ENCODE peak calls at places on chromosomes 1 and 21, in nine cellular contexts. One of them, this sample, is unnamed.

GRCh38 chr1:68116643-68117235 is 66.3 kb upstream of the DIRAS3 start:
- DNase-seq in colonic mucosa: peak
- DNase-seq in fibroblast of lung: peak
- DNase-seq in ascending aorta: peak
- DNase-seq in transverse colon: peak
- DNase-seq in body of pancreas: peak
- DNase-seq in mesendoderm: peak
- DNase-seq in hepatocyte: peak
- DNase-seq in CD8-positive, alpha-beta memory T cell: peak
- DNase-seq in this sample: peak

GRCh38 chr1:46394108-46394871 is at the start of gene FAAH:
- DNase-seq in ascending aorta: peak
- DNase-seq in colonic mucosa: peak
- DNase-seq in mesendoderm: peak
- DNase-seq in hepatocyte: peak
- DNase-seq in body of pancreas: peak
- DNase-seq in transverse colon: peak
- DNase-seq in fibroblast of lung: peak
- DNase-seq in CD8-positive, alpha-beta memory T cell: no peak
- DNase-seq in this sample: peak

GRCh38 chr1:204041232-204041767 is 31.6 kb upstream of the SOX13 start:
- DNase-seq in ascending aorta: peak
- DNase-seq in CD8-positive, alpha-beta memory T cell: no peak
- DNase-seq in mesendoderm: no peak
- DNase-seq in fibroblast of lung: peak
- DNase-seq in hepatocyte: no peak
- DNase-seq in transverse colon: no peak
- DNase-seq in colonic mucosa: no peak
- DNase-seq in body of pancreas: no peak
- DNase-seq in this sample: no peak

GRCh38 chr1:16145988-16146887 is 9.6 kb downstream of the EPHA2 start:
- DNase-seq in transverse colon: peak
- DNase-seq in ascending aorta: peak
- DNase-seq in fibroblast of lung: peak
- DNase-seq in colonic mucosa: peak
- DNase-seq in mesendoderm: peak
- DNase-seq in body of pancreas: peak
- DNase-seq in CD8-positive, alpha-beta memory T cell: no peak
- DNase-seq in hepatocyte: peak
- DNase-seq in this sample: peak

GRCh38 chr1:205545991-205546390 is 41.5 kb downstream of the CDK18 start:
- DNase-seq in CD8-positive, alpha-beta memory T cell: no peak
- DNase-seq in transverse colon: peak
- DNase-seq in mesendoderm: no peak
- DNase-seq in fibroblast of lung: no peak
- DNase-seq in body of pancreas: no peak
- DNase-seq in colonic mucosa: peak
- DNase-seq in hepatocyte: no peak
- DNase-seq in ascending aorta: peak
- DNase-seq in this sample: no peak

GRCh38 chr1:32197074-32197473 is 3.3 kb upstream of the CCDC28B start:
- DNase-seq in mesendoderm: no peak
- DNase-seq in colonic mucosa: no peak
- DNase-seq in fibroblast of lung: no peak
- DNase-seq in body of pancreas: no peak
- DNase-seq in hepatocyte: no peak
- DNase-seq in CD8-positive, alpha-beta memory T cell: no peak
- DNase-seq in transverse colon: no peak
- DNase-seq in ascending aorta: no peak
- DNase-seq in this sample: no peak

GRCh38 chr1:85464497-85465098 is 361 bp downstream of the DDAH1 start:
- DNase-seq in fibroblast of lung: peak
- DNase-seq in mesendoderm: peak
- DNase-seq in colonic mucosa: peak
- DNase-seq in CD8-positive, alpha-beta memory T cell: no peak
- DNase-seq in hepatocyte: peak
- DNase-seq in transverse colon: peak
- DNase-seq in body of pancreas: peak
- DNase-seq in ascending aorta: peak
- DNase-seq in this sample: peak

GRCh38 chr1:155938220-155938627 is 3.2 kb upstream of the RXFP4 start:
- DNase-seq in CD8-positive, alpha-beta memory T cell: no peak
- DNase-seq in body of pancreas: peak
- DNase-seq in ascending aorta: peak
- DNase-seq in mesendoderm: peak
- DNase-seq in hepatocyte: peak
- DNase-seq in colonic mucosa: peak
- DNase-seq in fibroblast of lung: peak
- DNase-seq in transverse colon: no peak
- DNase-seq in this sample: peak

DNA sequence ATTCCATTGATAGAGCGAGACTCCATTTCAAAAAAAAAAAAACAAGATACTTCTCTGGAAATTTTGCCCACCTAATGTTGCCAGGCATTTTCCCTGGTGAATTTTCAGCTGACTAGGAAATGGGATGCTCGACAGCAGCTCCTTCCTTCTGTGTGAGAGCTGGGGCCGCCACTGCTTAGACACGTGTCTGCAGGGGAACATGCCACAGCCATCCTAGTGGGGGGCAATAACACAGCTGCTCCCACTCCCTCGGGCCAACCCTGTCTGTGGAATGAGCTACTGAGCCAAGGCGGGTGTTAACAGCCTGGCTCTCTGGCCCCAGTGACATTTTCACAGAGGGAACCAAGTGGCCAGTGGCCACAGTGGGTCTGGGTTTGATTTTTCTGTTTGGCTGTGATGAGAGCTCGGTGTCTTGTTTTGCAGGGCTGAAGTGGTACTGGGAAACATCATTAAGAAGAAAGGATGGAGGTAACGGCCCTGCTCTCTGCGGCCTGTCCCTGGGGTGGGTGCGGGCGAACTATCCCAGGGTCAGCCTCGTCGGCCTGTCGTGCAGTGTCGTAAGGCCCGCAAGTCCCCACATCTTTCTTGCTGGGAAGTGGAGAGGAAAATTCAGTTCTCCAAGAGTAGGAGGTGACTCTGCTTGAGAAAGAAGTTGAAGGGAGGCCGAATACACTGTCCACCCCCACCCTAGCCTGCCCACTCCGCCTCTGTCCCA is 39.2 kb downstream of the KCNAB2 start:
- DNase-seq in hepatocyte: no peak
- DNase-seq in ascending aorta: no peak
- DNase-seq in body of pancreas: no peak
- DNase-seq in colonic mucosa: no peak
- DNase-seq in mesendoderm: no peak
- DNase-seq in fibroblast of lung: no peak
- DNase-seq in CD8-positive, alpha-beta memory T cell: no peak
- DNase-seq in transverse colon: no peak
- DNase-seq in this sample: no peak
- H3K27ac ChIP-seq in hepatocyte: no peak
- H3K27ac ChIP-seq in ascending aorta: no peak
- H3K27ac ChIP-seq in body of pancreas: no peak
- H3K27ac ChIP-seq in colonic mucosa: no peak
- H3K27ac ChIP-seq in mesendoderm: no peak
- H3K27ac ChIP-seq in fibroblast of lung: no peak
- H3K27ac ChIP-seq in CD8-positive, alpha-beta memory T cell: no peak
- H3K27ac ChIP-seq in transverse colon: no peak
- H3K27ac ChIP-seq in this sample: no peak

GRCh38 chr21:45841033-45841432 is 140.5 kb upstream of the COL6A1 start:
- DNase-seq in mesendoderm: no peak
- DNase-seq in body of pancreas: no peak
- DNase-seq in hepatocyte: no peak
- DNase-seq in transverse colon: no peak
- DNase-seq in CD8-positive, alpha-beta memory T cell: no peak
- DNase-seq in fibroblast of lung: no peak
- DNase-seq in colonic mucosa: no peak
- DNase-seq in ascending aorta: no peak
- DNase-seq in this sample: no peak

GRCh38 chr21:45844181-45844580 is 137.4 kb upstream of the COL6A1 start:
- DNase-seq in hepatocyte: no peak
- DNase-seq in body of pancreas: no peak
- DNase-seq in CD8-positive, alpha-beta memory T cell: no peak
- DNase-seq in transverse colon: no peak
- DNase-seq in fibroblast of lung: no peak
- DNase-seq in mesendoderm: no peak
- DNase-seq in colonic mucosa: no peak
- DNase-seq in ascending aorta: no peak
- DNase-seq in this sample: no peak

GRCh38 chr21:45845063-45845789 is 136.3 kb upstream of the COL6A1 start:
- DNase-seq in mesendoderm: no peak
- DNase-seq in body of pancreas: no peak
- DNase-seq in ascending aorta: no peak
- DNase-seq in colonic mucosa: no peak
- DNase-seq in hepatocyte: no peak
- DNase-seq in transverse colon: no peak
- DNase-seq in CD8-positive, alpha-beta memory T cell: no peak
- DNase-seq in fibroblast of lung: no peak
- DNase-seq in this sample: no peak

GRCh38 chr21:45845790-45846130 is 135.8 kb upstream of the COL6A1 start:
- DNase-seq in fibroblast of lung: no peak
- DNase-seq in transverse colon: no peak
- DNase-seq in mesendoderm: no peak
- DNase-seq in hepatocyte: no peak
- DNase-seq in ascending aorta: no peak
- DNase-seq in body of pancreas: no peak
- DNase-seq in CD8-positive, alpha-beta memory T cell: no peak
- DNase-seq in colonic mucosa: no peak
- DNase-seq in this sample: no peak

GRCh38 chr21:45843426-45843825 is 138.1 kb upstream of the COL6A1 start:
- DNase-seq in mesendoderm: no peak
- DNase-seq in body of pancreas: no peak
- DNase-seq in fibroblast of lung: no peak
- DNase-seq in CD8-positive, alpha-beta memory T cell: no peak
- DNase-seq in colonic mucosa: no peak
- DNase-seq in transverse colon: no peak
- DNase-seq in ascending aorta: no peak
- DNase-seq in hepatocyte: no peak
- DNase-seq in this sample: no peak
- H3K27ac ChIP-seq in mesendoderm: no peak
- H3K27ac ChIP-seq in body of pancreas: no peak
- H3K27ac ChIP-seq in fibroblast of lung: no peak
- H3K27ac ChIP-seq in CD8-positive, alpha-beta memory T cell: no peak
- H3K27ac ChIP-seq in colonic mucosa: no peak
- H3K27ac ChIP-seq in transverse colon: no peak
- H3K27ac ChIP-seq in ascending aorta: no peak
- H3K27ac ChIP-seq in hepatocyte: no peak
- H3K27ac ChIP-seq in this sample: no peak

GRCh38 chr1:177960939-177961622 is 8.8 kb downstream of the SEC16B start:
- DNase-seq in colonic mucosa: no peak
- DNase-seq in ascending aorta: no peak
- DNase-seq in CD8-positive, alpha-beta memory T cell: no peak
- DNase-seq in body of pancreas: no peak
- DNase-seq in fibroblast of lung: no peak
- DNase-seq in transverse colon: no peak
- DNase-seq in hepatocyte: no peak
- DNase-seq in mesendoderm: no peak
- DNase-seq in this sample: no peak

GRCh38 chr1:177954076-177954475 is 15.8 kb downstream of the SEC16B start:
- DNase-seq in body of pancreas: no peak
- DNase-seq in CD8-positive, alpha-beta memory T cell: no peak
- DNase-seq in colonic mucosa: no peak
- DNase-seq in ascending aorta: no peak
- DNase-seq in transverse colon: no peak
- DNase-seq in hepatocyte: no peak
- DNase-seq in mesendoderm: no peak
- DNase-seq in fibroblast of lung: no peak
- DNase-seq in this sample: no peak

GRCh38 chr1:177964336-177964735 is 5.5 kb downstream of the SEC16B start:
- DNase-seq in colonic mucosa: no peak
- DNase-seq in transverse colon: no peak
- DNase-seq in ascending aorta: no peak
- DNase-seq in body of pancreas: no peak
- DNase-seq in mesendoderm: peak
- DNase-seq in CD8-positive, alpha-beta memory T cell: no peak
- DNase-seq in hepatocyte: no peak
- DNase-seq in fibroblast of lung: no peak
- DNase-seq in this sample: no peak

GRCh38 chr1:177958092-177958491 is 11.8 kb downstream of the SEC16B start:
- DNase-seq in colonic mucosa: no peak
- DNase-seq in hepatocyte: no peak
- DNase-seq in mesendoderm: no peak
- DNase-seq in fibroblast of lung: no peak
- DNase-seq in body of pancreas: no peak
- DNase-seq in CD8-positive, alpha-beta memory T cell: no peak
- DNase-seq in transverse colon: no peak
- DNase-seq in ascending aorta: no peak
- DNase-seq in this sample: no peak

DNA sequence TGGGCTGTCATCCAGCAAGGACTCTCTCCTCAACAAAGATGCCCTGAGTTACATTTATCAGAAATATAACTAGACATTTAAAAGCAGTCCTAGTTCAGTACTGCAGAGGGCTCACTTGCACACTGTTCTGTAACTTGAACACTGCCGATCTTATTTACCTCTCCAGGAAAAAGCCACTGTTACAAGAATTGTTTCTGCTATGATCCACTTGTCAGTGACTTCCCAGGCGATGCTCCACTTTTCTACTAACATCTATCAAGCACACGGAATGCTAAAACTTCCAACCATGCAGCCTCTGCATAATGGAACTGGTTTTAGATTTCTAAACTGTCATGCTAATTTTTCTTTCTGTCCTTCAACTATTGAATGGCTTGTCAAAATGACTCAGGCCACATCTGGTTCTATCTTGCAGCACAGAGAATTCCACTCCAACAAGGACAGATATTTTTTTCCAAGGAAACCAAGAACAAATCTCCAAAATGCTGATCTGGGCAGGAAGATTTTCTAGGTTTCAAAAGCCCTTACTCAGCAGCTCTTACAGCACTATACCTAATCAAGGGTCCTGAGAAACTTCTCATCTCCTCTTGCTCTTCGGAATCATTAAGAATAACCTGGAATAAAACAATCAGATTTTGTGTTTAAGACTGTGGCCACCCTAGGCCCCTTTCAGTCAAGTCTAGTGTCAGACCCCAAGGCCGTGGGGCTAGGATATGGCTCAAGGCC is 9.9 kb downstream of the SEC16B start:
- DNase-seq in mesendoderm: peak
- DNase-seq in fibroblast of lung: peak
- DNase-seq in transverse colon: no peak
- DNase-seq in body of pancreas: no peak
- DNase-seq in CD8-positive, alpha-beta memory T cell: no peak
- DNase-seq in colonic mucosa: no peak
- DNase-seq in ascending aorta: no peak
- DNase-seq in hepatocyte: peak
- DNase-seq in this sample: no peak
- H3K27ac ChIP-seq in mesendoderm: no peak
- H3K27ac ChIP-seq in fibroblast of lung: no peak
- H3K27ac ChIP-seq in transverse colon: no peak
- H3K27ac ChIP-seq in body of pancreas: no peak
- H3K27ac ChIP-seq in CD8-positive, alpha-beta memory T cell: no peak
- H3K27ac ChIP-seq in colonic mucosa: no peak
- H3K27ac ChIP-seq in ascending aorta: no peak
- H3K27ac ChIP-seq in hepatocyte: no peak
- H3K27ac ChIP-seq in this sample: no peak

DNA sequence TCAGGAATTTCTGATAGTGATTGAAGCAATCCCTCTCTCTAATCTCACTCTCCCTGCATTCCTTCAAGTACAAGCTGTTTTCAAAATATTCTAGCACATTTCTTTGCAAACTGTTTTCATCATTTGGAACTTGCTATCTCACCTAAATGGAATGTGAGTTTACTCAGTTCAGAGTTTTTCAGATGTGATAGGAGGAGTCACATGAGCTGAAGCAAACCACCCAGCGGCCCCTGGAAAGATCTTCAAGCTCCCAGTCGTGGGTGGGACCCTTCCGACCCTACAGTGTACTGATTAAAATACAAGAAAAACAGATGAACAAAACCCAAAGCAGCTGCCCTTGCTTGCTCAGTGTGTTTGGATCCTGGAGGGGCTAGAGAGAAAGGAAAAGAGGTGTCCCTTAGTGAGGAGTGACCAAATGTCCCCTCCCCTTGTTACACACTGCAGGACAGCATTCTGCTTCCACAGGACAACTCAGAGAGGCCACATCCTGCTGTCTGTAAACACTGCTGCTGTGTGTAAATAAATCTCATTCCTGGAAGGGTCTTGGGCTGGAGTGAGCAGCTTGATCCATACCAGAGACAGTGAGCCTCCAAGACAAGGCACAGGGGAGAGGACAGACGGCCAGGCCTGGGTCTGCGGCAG is 229.0 kb downstream of the RHOU start:
- DNase-seq in body of pancreas: peak
- DNase-seq in CD8-positive, alpha-beta memory T cell: no peak
- DNase-seq in fibroblast of lung: peak
- DNase-seq in ascending aorta: peak
- DNase-seq in hepatocyte: peak
- DNase-seq in mesendoderm: peak
- DNase-seq in transverse colon: peak
- DNase-seq in colonic mucosa: no peak
- DNase-seq in this sample: no peak
- H3K27ac ChIP-seq in body of pancreas: peak
- H3K27ac ChIP-seq in CD8-positive, alpha-beta memory T cell: no peak
- H3K27ac ChIP-seq in fibroblast of lung: peak
- H3K27ac ChIP-seq in ascending aorta: peak
- H3K27ac ChIP-seq in hepatocyte: peak
- H3K27ac ChIP-seq in mesendoderm: no peak
- H3K27ac ChIP-seq in transverse colon: peak
- H3K27ac ChIP-seq in colonic mucosa: peak
- H3K27ac ChIP-seq in this sample: peak

This sample was measured in prostate gland.